ENCODE peak calls at places on chromosomes 1 and 21, in nine cellular contexts. H is activated CD8-positive, alpha-beta T cell treated with anti-CD3 and anti-CD28 coated beads for 36 hours; Z is EH; G is activated CD4-positive, alpha-beta T cell treated with anti-CD3 and anti-CD28 coated beads for 24 hours; Q is germinal center; U is activated T-cell treated with anti-CD3 and anti-CD28 coated beads, Interleukin-2, amount 50 U/mL, for 72 hours; T is activated naive CD8-positive, alpha-beta T cell treated with anti-CD3 and anti-CD28 coated beads, Interleukin-2, amount 50 U/mL, for 24 hours; E is mucosa of descending colon; A is pulmonary artery endothelial cell. S is an unnamed sample.

GRCh38 chr1:244303610-244303969 is 148.1 kb downstream of the ADSS2 start:
- DNase-seq in H (no peak), Q (no peak), E (no peak), G (no peak), A (no peak), T (no peak), U (no peak), Z (no peak), S (no peak)

GRCh38 chr1:201904579-201904978 is 15.9 kb downstream of the SHISA4 start:
- DNase-seq in T (no peak), G (no peak), U (no peak), A (peak; percentile 79), Q (no peak), E (no peak), H (no peak), Z (peak; percentile 99), S (no peak)

GRCh38 chr1:214337015-214337414 is 56.1 kb downstream of the SMYD2 start:
- DNase-seq in Q (no peak), G (no peak), Z (no peak), H (no peak), E (no peak), U (no peak), T (no peak), A (no peak), S (no peak)

GRCh38 chr1:209839875-209840491 is 12.2 kb downstream of the UTP25 start:
- DNase-seq in Q (no peak), G (no peak), H (peak; percentile 17), Z (peak; percentile 97), T (peak; percentile 26), E (no peak), A (peak; percentile 97), U (no peak), S (no peak)

GRCh38 chr1:41806472-41807155 is 112.1 kb downstream of the HIVEP3 start:
- DNase-seq in H (peak; percentile 87), Z (no peak), U (peak; percentile 77), G (peak; percentile 47), Q (no peak), A (no peak), E (no peak), T (peak; percentile 74), S (no peak)

GRCh38 chr1:10975567-10976326 is 36.7 kb upstream of the TARDBP start:
- DNase-seq in Q (no peak), A (no peak), H (no peak), G (no peak), Z (peak; percentile 97), E (peak; percentile 41), U (no peak), T (no peak), S (no peak)

GRCh38 chr1:234886081-234886874 is 242.4 kb downstream of the TOMM20 start:
- DNase-seq in T (no peak), U (no peak), A (no peak), E (no peak), Q (no peak), H (no peak), Z (no peak), G (no peak), S (peak; percentile 60)

GRCh38 chr21:46477765-46478164 is 19.1 kb downstream of the DIP2A start:
- DNase-seq in Z (no peak), G (no peak), Q (no peak), A (no peak), T (no peak), H (no peak), E (no peak), U (no peak), S (no peak)

GRCh38 chr21:45534591-45535331 is 7.5 kb downstream of the SLC19A1 start:
- DNase-seq in G (no peak), E (peak; percentile 87), Z (no peak), Q (no peak), H (no peak), U (no peak), T (no peak), A (no peak), S (peak; percentile 52)

GRCh38 chr1:7117599-7118281 is 332.5 kb downstream of the CAMTA1 start:
- DNase-seq in U (no peak), T (no peak), G (no peak), H (no peak), Q (no peak), A (no peak), Z (peak; percentile 92), E (peak; percentile 12), S (no peak)

GRCh38 chr21:42299324-42300044 is 15.7 kb downstream of the TFF3 start:
- DNase-seq in A (no peak), U (peak; percentile 50), E (no peak), G (no peak), H (peak; percentile 52), Z (no peak), T (no peak), Q (no peak), S (no peak)

GRCh38 chr1:151908228-151908691 is 1.1 kb downstream of the THEM4 start:
- DNase-seq in T (peak; percentile 24), E (no peak), U (no peak), G (no peak), Z (peak; percentile 12), A (no peak), H (peak; percentile 46), Q (no peak), S (no peak)

GRCh38 chr21:22806278-22806677 is 1808.1 kb downstream of the NCAM2 start:
- DNase-seq in Q (no peak), U (no peak), Z (no peak), A (no peak), E (no peak), H (no peak), T (no peak), G (no peak), S (no peak)

GRCh38 chr1:15038232-15039016 is 115.1 kb upstream of the TMEM51 start:
- DNase-seq in E (no peak), Q (no peak), G (no peak), T (no peak), H (peak; percentile 56), U (peak; percentile 32), Z (peak; percentile 37), A (no peak), S (no peak)

GRCh38 chr1:18869847-18870246 is 10.4 kb upstream of the TAS1R2 start:
- DNase-seq in Z (no peak), U (no peak), E (no peak), G (no peak), A (no peak), Q (no peak), T (no peak), H (no peak), S (no peak)

GRCh38 chr1:184792450-184792969 is 37.9 kb upstream of the EDEM3 start:
- DNase-seq in H (peak; percentile 12), T (peak; percentile 9), Q (no peak), G (no peak), A (peak; percentile 73), E (peak; percentile 88), Z (peak; percentile 99), U (no peak), S (peak; percentile 62)

GRCh38 chr1:234604393-234604725 is 5.6 kb downstream of the IRF2BP2 start:
- DNase-seq in Z (no peak), H (no peak), Q (no peak), E (no peak), A (no peak), G (no peak), T (no peak), U (no peak), S (no peak)

GRCh38 chr1:215793210-215793609 is 226.1 kb downstream of the KCTD3 start:
- DNase-seq in H (no peak), Q (no peak), Z (peak; percentile 93), T (no peak), A (no peak), U (no peak), E (no peak), G (no peak), S (no peak)

GRCh38 chr1:176567190-176567794 is 104.3 kb downstream of the PAPPA2 start:
- DNase-seq in U (no peak), H (no peak), G (no peak), E (no peak), T (no peak), Q (no peak), Z (peak; percentile 18), A (no peak), S (no peak)

GRCh38 chr21:45441431-45442255 is 36.7 kb downstream of the COL18A1 start:
- DNase-seq in A (no peak), G (no peak), T (no peak), Q (no peak), H (no peak), Z (no peak), U (no peak), E (no peak), S (peak; percentile 72)

S was measured in upper lobe of left lung.